ENCODE peak calls at places on chromosomes 6 and 20, in four cellular contexts. L is K562, F is H1, P is GM12878. V is an unnamed sample.

GRCh38 chr6:161477901-161478425 is 204.1 kb upstream of the AGPAT4 start:
- DNase-seq in P (no peak), L (no peak), F (no peak), V (no peak)

GRCh38 chr6:132405143-132405915 is 4.1 kb upstream of the MOXD1 start:
- DNase-seq in P (peak; percentile 61), F (no peak), L (no peak), V (peak; percentile 81)

GRCh38 chr6:105022416-105022815 is 65.5 kb downstream of the LIN28B start:
- DNase-seq in L (no peak), P (no peak), F (no peak), V (no peak)

GRCh38 chr6:33589723-33590530 is 9.9 kb upstream of the BAK1 start:
- DNase-seq in P (peak; percentile 37), L (peak; percentile 81), F (peak; percentile 89), V (peak; percentile 92)

GRCh38 chr6:38155576-38156204 is 336.2 kb downstream of the ZFAND3 start:
- DNase-seq in P (no peak), L (no peak), F (no peak), V (peak; percentile 66)

GRCh38 chr6:143223895-143224294 is 163.2 kb downstream of the AIG1 start:
- DNase-seq in L (no peak), P (no peak), F (no peak), V (no peak)

GRCh38 chr6:89290401-89291155 is 24.5 kb downstream of the GABRR2 start:
- DNase-seq in F (no peak), P (no peak), L (no peak), V (no peak)

GRCh38 chr6:100892693-100893092 is 11.6 kb upstream of the ASCC3 start:
- DNase-seq in F (peak; percentile 61), L (no peak), P (no peak), V (no peak)

GRCh38 chr20:44714701-44715494 is at the start of gene CCN5:
- DNase-seq in P (no peak), F (no peak), L (peak; percentile 44), V (peak; percentile 64)

GRCh38 chr6:125957845-125958244 is 1.3 kb downstream of the HINT3 start:
- DNase-seq in F (no peak), L (peak; percentile 43), P (no peak), V (peak; percentile 65)

GRCh38 chr20:39893013-39893685 is 795.9 kb downstream of the MAFB start:
- DNase-seq in P (no peak), L (no peak), F (no peak), V (peak; percentile 91)

GRCh38 chr6:38180586-38180985 is 361.1 kb downstream of the ZFAND3 start:
- DNase-seq in L (no peak), P (no peak), F (peak; percentile 41), V (no peak)

GRCh38 chr6:1616556-1617463 is 7.1 kb downstream of the FOXC1 start:
- DNase-seq in L (no peak), P (no peak), F (no peak), V (no peak)

GRCh38 chr6:146788115-146788514 is 189.3 kb downstream of the ADGB start:
- DNase-seq in L (no peak), F (no peak), P (no peak), V (no peak)

GRCh38 chr6:143271024-143271423 is 179.5 kb downstream of the ADAT2 start:
- DNase-seq in L (no peak), P (no peak), F (no peak), V (peak; percentile 82)

GRCh38 chr6:3848380-3848779 is 793 bp upstream of the FAM50B start:
- DNase-seq in F (no peak), P (no peak), L (no peak), V (no peak)

GRCh38 chr6:113642714-113643442 is 214.3 kb upstream of the MARCKS start:
- DNase-seq in F (no peak), P (no peak), L (peak; percentile 14), V (peak; percentile 28)

GRCh38 chr6:85594197-85594930 is 706 bp upstream of the SNX14 start:
- DNase-seq in L (no peak), P (no peak), F (no peak), V (peak; percentile 30)

GRCh38 chr6:75855047-75855446 is 106.0 kb downstream of the MYO6 start:
- DNase-seq in F (no peak), L (peak; percentile 22), P (no peak), V (peak; percentile 77)

GRCh38 chr6:144310761-144311160 is 25.6 kb downstream of the UTRN start:
- DNase-seq in L (no peak), F (no peak), P (no peak), V (no peak)

GRCh38 chr6:69758214-69758613 is 38.6 kb downstream of the LMBRD1 start:
- DNase-seq in P (no peak), F (no peak), L (no peak), V (no peak)

GRCh38 chr6:80181352-80182081 is 75.0 kb downstream of the BCKDHB start:
- DNase-seq in P (no peak), L (no peak), F (no peak), V (no peak)

GRCh38 chr6:36364669-36365479 is 22.6 kb downstream of the ETV7 start:
- DNase-seq in L (no peak), F (no peak), P (no peak), V (peak; percentile 53)

GRCh38 chr6:96537726-96538125 is 16.1 kb downstream of the UFL1 start:
- DNase-seq in L (no peak), P (no peak), F (no peak), V (no peak)

GRCh38 chr6:96545882-96546281 is 17.0 kb upstream of the FHL5 start:
- DNase-seq in F (no peak), L (no peak), P (no peak), V (no peak)

GRCh38 chr6:96547654-96548053 is 15.3 kb upstream of the FHL5 start:
- DNase-seq in L (no peak), P (no peak), F (no peak), V (no peak)

DNA sequence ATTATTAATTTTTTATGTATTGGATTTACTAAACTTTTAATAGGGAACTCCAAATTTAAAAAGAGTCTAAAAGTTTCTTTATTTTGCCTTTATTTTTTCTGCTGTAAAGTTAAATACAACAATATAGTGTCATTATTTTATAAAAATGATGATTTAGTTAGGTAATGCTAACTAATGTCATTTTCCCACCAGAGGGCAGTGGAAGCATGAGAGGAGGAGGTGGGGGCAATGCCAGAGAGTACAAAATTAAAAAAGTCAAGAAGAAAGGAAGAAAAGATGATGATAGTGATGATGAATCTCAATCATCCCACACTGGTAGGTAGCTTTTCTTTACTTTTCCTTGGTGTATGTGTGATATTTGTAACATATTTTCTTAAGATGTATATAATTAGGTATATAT is 20.2 kb upstream of the FHL5 start:
- DNase-seq in P (no peak), F (no peak), L (no peak), V (no peak)
- TF ChIP-seq CHD1 in P (no peak), F (no peak), L (no peak), V (no peak)

GRCh38 chr6:84554069-84554468 is 210.3 kb downstream of the TBX18 start:
- DNase-seq in L (no peak), F (no peak), P (no peak), V (peak; percentile 8)

GRCh38 chr6:84551797-84552196 is 212.6 kb downstream of the TBX18 start:
- DNase-seq in L (no peak), P (no peak), F (no peak), V (no peak)

GRCh38 chr6:84556541-84557335 is 207.7 kb downstream of the TBX18 start:
- DNase-seq in P (no peak), L (no peak), F (no peak), V (no peak)

GRCh38 chr6:84554706-84555105 is 209.7 kb downstream of the TBX18 start:
- DNase-seq in L (no peak), P (no peak), F (no peak), V (no peak)

GRCh38 chr6:84553527-84553926 is 210.9 kb downstream of the TBX18 start:
- DNase-seq in L (no peak), P (no peak), F (no peak), V (no peak)
- TF ChIP-seq CHD1 in L (no peak), P (no peak), F (no peak), V (no peak)

DNA sequence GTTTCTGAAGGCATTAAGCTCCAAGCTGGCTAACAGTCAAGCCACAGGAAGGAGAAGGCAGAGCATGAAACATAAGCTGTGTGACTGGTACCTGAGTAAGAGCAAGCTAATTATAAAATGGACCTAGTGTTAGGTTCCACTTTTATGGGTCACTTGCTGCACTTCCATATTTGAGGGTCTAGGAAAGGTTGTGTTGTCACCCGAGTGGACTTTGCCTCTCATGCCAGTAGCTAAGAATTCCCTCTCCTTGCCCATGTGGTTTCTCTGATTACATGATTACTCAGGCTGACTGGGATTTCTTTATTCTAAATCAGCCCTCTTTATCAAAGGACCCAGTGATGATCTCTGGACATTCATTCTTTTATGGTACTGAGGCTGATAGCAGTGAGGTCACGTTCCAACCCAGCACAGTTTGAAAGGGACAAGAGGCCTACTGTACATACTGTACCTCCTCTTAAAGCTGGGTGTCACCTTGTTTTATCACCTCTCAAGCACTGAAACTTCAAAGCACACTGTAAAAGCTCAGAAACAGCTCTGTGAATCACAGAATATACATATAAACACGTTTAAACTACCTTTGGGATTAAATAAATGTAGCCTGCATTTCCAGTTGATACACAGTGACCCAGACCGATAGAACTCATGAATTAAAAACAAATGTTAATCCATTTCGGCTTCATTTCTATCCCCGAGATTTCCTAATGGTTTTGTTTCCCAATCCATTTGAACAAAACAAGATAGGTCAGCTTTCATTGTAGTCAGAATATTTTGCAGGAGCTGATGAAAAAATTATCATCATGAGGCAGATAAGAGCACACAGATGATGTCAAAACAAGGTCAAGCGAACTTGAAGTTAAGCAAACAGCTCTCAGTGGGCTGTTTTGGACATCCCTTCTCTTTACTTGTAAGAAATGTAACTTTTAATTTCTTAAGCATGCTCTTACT is 96.5 kb downstream of the ALDH8A1 start:
- DNase-seq in F (no peak), L (no peak), P (no peak), V (peak; percentile 79)
- TF ChIP-seq CHD1 in F (no peak), L (no peak), P (no peak), V (no peak)

DNA sequence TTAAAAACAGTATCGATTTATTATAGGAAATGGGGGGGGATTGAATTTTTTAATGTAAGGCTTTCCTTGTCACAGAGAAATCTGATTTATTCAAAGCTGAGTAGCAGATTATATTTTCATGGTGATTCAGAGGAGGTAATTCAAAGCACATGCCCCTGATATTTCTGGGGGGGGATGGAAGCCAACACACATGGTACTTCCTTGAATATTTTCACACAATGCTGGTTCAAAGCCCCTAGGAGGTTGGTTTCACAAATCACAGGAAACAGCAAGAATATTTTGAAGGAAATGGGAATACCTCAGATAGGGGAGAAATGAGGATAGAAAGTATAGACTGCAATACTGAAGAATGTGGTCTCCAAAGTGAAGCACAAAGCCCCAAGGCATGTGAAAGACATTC is 98.8 kb downstream of the RTN4IP1 start:
- DNase-seq in L (no peak), F (no peak), P (no peak), V (peak; percentile 54)
- TF ChIP-seq CHD1 in L (no peak), F (no peak), P (no peak), V (no peak)

GRCh38 chr6:131191590-131191989 is 56.3 kb downstream of the AKAP7 start:
- DNase-seq in F (no peak), L (no peak), P (no peak), V (no peak)
- TF ChIP-seq CHD1 in F (no peak), L (no peak), P (no peak), V (no peak)

GRCh38 chr6:24720131-24720603 is 1.2 kb upstream of the C6orf62 start:
- DNase-seq in L (peak; percentile 64), P (no peak), F (no peak), V (peak; percentile 28)
- TF ChIP-seq CHD1 in L (peak; percentile 100), P (no peak), F (no peak), V (no peak)

V was measured in IMR-90.